ENCODE peak calls at places on chromosomes 6 and 20, in six cellular contexts. Y, J, I, O, S and H are unnamed samples. For H3K4me1, the result is how much of the 10 kb centered on the place peaks cover.

GRCh38 chr20:208937-209566 is 18.0 kb upstream of the DEFB129 start:
- DNase-seq in Y (no peak), J (no peak), I (no peak), O (peak), S (peak), H (no peak)

GRCh38 chr20:63756648-63756991 is 17.0 kb downstream of the SLC2A4RG start:
- DNase-seq in Y (peak), J (no peak), I (no peak), O (no peak), S (no peak), H (no peak)

GRCh38 chr20:7355056-7355455 is 585.2 kb downstream of the HAO1 start:
- DNase-seq in Y (no peak), J (no peak), I (no peak), O (no peak), S (no peak), H (no peak)

GRCh38 chr6:70398783-70399730 is 14.3 kb upstream of the FAM135A start:
- DNase-seq in Y (no peak), J (peak), I (no peak), O (no peak), S (peak), H (no peak)

GRCh38 chr6:111585241-111585968 is 20.3 kb downstream of the TRAF3IP2 start:
- DNase-seq in Y (no peak), J (no peak), I (no peak), O (no peak), S (peak), H (no peak)

GRCh38 chr20:20668639-20669038 is 43.8 kb downstream of the RALGAPA2 start:
- DNase-seq in Y (no peak), J (no peak), I (no peak), O (no peak), S (no peak), H (no peak)

GRCh38 chr6:148846778-148847761 is 100.2 kb downstream of the UST start:
- DNase-seq in Y (no peak), J (no peak), I (no peak), O (no peak), S (peak), H (no peak)

GRCh38 chr6:158655569-158656450 is 6.0 kb downstream of the SYTL3 start:
- DNase-seq in Y (no peak), J (no peak), I (no peak), O (peak), S (peak), H (no peak)

GRCh38 chr20:50572922-50573777 is 63.0 kb downstream of the PTPN1 start:
- DNase-seq in Y (peak), J (no peak), I (peak), O (no peak), S (peak), H (peak)

GRCh38 chr6:408599-409102 is 17.1 kb downstream of the IRF4 start:
- DNase-seq in Y (peak), J (no peak), I (no peak), O (no peak), S (peak), H (peak)

GRCh38 chr20:38870733-38871559 is 55.3 kb upstream of the FAM83D start:
- DNase-seq in Y (no peak), J (no peak), I (peak), O (peak), S (peak), H (no peak)
- H3K27ac ChIP-seq in Y (no peak), J (peak), I (no peak), O (no peak), S (no peak), H (no peak)

GRCh38 chr6:21608610-21609009 is 15.1 kb downstream of the SOX4 start:
- DNase-seq in Y (no peak), J (no peak), I (no peak), O (no peak), S (no peak), H (no peak)

GRCh38 chr6:21603516-21603952 is 10.0 kb downstream of the SOX4 start:
- DNase-seq in Y (no peak), J (no peak), I (no peak), O (no peak), S (no peak), H (no peak)

GRCh38 chr6:21601341-21601740 is 7.8 kb downstream of the SOX4 start:
- DNase-seq in Y (no peak), J (no peak), I (no peak), O (no peak), S (no peak), H (no peak)

GRCh38 chr6:21601932-21602390 is 8.4 kb downstream of the SOX4 start:
- DNase-seq in Y (no peak), J (no peak), I (no peak), O (no peak), S (no peak), H (no peak)

DNA sequence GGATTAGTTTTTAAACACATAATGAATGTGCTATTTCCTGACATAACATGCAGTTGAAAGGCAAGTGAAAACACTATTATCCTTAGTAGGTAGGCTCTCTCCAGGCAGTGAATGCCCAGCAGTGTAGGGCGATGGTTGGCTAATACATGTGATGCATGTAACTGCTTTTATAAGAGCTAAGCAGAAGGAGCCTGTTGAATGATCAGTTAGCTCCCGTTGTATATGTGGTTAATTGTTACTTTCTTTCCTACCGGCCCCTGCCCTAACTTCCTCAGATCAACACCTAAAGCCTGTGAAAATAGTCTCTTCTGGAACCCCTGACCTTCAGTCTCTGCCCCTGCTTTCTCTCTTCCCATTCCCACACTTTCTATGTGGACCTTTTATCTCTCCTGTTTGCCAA is 10.5 kb downstream of the SOX4 start:
- DNase-seq in Y (no peak), J (no peak), I (no peak), O (no peak), S (no peak), H (no peak)
- H3K4me1 ChIP-seq in Y (under half), J (under half), I (under half), O (under half), S (under half), H (under half)

DNA sequence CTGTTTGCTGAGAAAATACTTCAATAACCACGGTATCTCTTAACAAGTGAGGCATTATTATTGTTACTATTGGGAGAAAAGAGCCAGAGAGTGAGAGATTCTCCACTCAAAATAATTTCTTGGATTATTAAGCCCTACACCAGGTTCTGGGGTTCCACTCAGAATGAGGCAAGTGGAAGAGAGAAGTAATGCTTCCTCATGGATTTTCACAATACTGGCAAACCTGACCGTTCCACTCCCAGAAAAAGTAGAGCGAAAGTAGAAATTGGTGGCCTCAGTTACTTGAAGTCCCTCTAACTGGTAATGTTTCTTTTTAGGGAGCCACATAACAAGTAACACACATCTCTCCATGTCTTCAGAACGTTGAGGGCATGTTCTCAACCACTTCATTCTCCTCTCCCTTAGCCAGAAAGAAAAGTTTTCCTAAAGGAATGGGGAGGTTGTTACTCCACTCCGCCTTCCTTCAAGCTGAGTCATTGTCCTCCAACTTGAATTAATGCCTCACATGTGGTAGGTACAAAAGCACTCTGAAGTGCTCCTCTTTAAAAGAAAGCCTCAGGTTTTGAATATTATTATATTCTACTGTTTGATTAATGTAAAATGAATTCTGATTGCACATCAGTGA is 1.9 kb downstream of the BAG2 start:
- DNase-seq in Y (no peak), J (no peak), I (no peak), O (no peak), S (peak), H (no peak)
- H3K27ac ChIP-seq in Y (peak), J (peak), I (peak), O (no peak), S (peak), H (peak)

GRCh38 chr6:89353702-89354392 is 1.3 kb upstream of the UBE2J1 start:
- DNase-seq in Y (no peak), J (no peak), I (no peak), O (no peak), S (no peak), H (no peak)

GRCh38 chr6:89357390-89357789 is 4.9 kb upstream of the UBE2J1 start:
- DNase-seq in Y (no peak), J (no peak), I (no peak), O (no peak), S (no peak), H (no peak)

GRCh38 chr6:89355511-89356185 is 3.1 kb upstream of the UBE2J1 start:
- DNase-seq in Y (no peak), J (no peak), I (no peak), O (no peak), S (no peak), H (no peak)

GRCh38 chr6:89359561-89359960 is 7.0 kb upstream of the UBE2J1 start:
- DNase-seq in Y (no peak), J (no peak), I (no peak), O (no peak), S (no peak), H (no peak)

GRCh38 chr6:89356644-89357043 is 4.1 kb upstream of the UBE2J1 start:
- DNase-seq in Y (no peak), J (no peak), I (no peak), O (no peak), S (no peak), H (no peak)
- H3K4me1 ChIP-seq in Y (under half), J (under half), I (under half), O (under half), S (under half), H (under half)

GRCh38 chr6:146550911-146551310 is 7.3 kb downstream of the RAB32 start:
- DNase-seq in Y (no peak), J (no peak), I (no peak), O (no peak), S (peak), H (no peak)

GRCh38 chr6:146548898-146549374 is 5.3 kb downstream of the RAB32 start:
- DNase-seq in Y (no peak), J (no peak), I (no peak), O (no peak), S (no peak), H (no peak)

GRCh38 chr6:146545608-146546007 is 2.0 kb downstream of the RAB32 start:
- DNase-seq in Y (no peak), J (no peak), I (no peak), O (no peak), S (peak), H (no peak)

GRCh38 chr6:146546440-146546839 is 2.8 kb downstream of the RAB32 start:
- DNase-seq in Y (no peak), J (no peak), I (no peak), O (no peak), S (peak), H (no peak)

GRCh38 chr6:146547889-146548288 is 4.3 kb downstream of the RAB32 start:
- DNase-seq in Y (no peak), J (no peak), I (no peak), O (no peak), S (no peak), H (no peak)
- H3K27ac ChIP-seq in Y (no peak), J (peak), I (no peak), O (no peak), S (no peak), H (no peak)

GRCh38 chr6:156782691-156783320 is 5.6 kb downstream of the ARID1B start:
- DNase-seq in Y (no peak), J (no peak), I (no peak), O (no peak), S (no peak), H (no peak)

GRCh38 chr6:156781882-156782631 is 4.9 kb downstream of the ARID1B start:
- DNase-seq in Y (no peak), J (no peak), I (no peak), O (no peak), S (no peak), H (no peak)

GRCh38 chr6:156779206-156780116 is 2.3 kb downstream of the ARID1B start:
- DNase-seq in Y (peak), J (peak), I (peak), O (peak), S (no peak), H (peak)

GRCh38 chr6:156780117-156780641 is 3.0 kb downstream of the ARID1B start:
- DNase-seq in Y (no peak), J (peak), I (no peak), O (peak), S (peak), H (no peak)

GRCh38 chr6:156780962-156781705 is 4.0 kb downstream of the ARID1B start:
- DNase-seq in Y (no peak), J (no peak), I (no peak), O (no peak), S (no peak), H (no peak)
- H3K4me1 ChIP-seq in Y (under half), J (half or more), I (under half), O (under half), S (under half), H (under half)